ENCODE peak calls at places on chromosomes 12 and 14, in eight cellular contexts. S is activated T-cell treated with anti-CD3 and anti-CD28 coated beads, Interleukin-2, amount 50 U/mL, for 72 hours; B is right cardiac atrium; U is frontal cortex; W is tibial artery; M is COR-L47; V is nephron progenitor cell; Q is sciatic nerve. E is an unnamed sample.

GRCh38 chr14:105168496-105168978 is at the start of gene JAG2:
- DNase-seq in S (peak; percentile 47), B (peak; percentile 84), U (peak; percentile 80), W (no peak), M (peak; percentile 74), V (peak; percentile 66), Q (no peak), E (peak; percentile 49)

GRCh38 chr12:127083028-127083949 is 1183.7 kb upstream of the TMEM132C start:
- DNase-seq in S (peak; percentile 30), B (no peak), U (peak; percentile 29), W (no peak), M (peak; percentile 70), V (no peak), Q (no peak), E (peak; percentile 13)

GRCh38 chr14:53316504-53316903 is 163.4 kb upstream of the DDHD1 start:
- DNase-seq in S (no peak), B (peak; percentile 55), U (no peak), W (no peak), M (no peak), V (no peak), Q (no peak), E (no peak)

GRCh38 chr12:100721193-100721592 is 73.4 kb upstream of the ANO4 start:
- DNase-seq in S (no peak), B (no peak), U (no peak), W (no peak), M (no peak), V (no peak), Q (no peak), E (no peak)

GRCh38 chr12:54379401-54380201 is 4.9 kb downstream of the ZNF385A start:
- DNase-seq in S (peak; percentile 93), B (peak; percentile 97), U (peak; percentile 87), W (peak; percentile 93), M (peak; percentile 87), V (peak; percentile 97), Q (peak; percentile 96), E (peak; percentile 85)

GRCh38 chr12:24113701-24114100 is 164.2 kb upstream of the SOX5 start:
- DNase-seq in S (no peak), B (no peak), U (no peak), W (no peak), M (no peak), V (no peak), Q (no peak), E (no peak)

GRCh38 chr12:6697584-6698351 is 2.8 kb downstream of the PIANP start:
- DNase-seq in S (no peak), B (no peak), U (no peak), W (no peak), M (no peak), V (peak; percentile 44), Q (no peak), E (no peak)

GRCh38 chr12:90504806-90505205 is 450.2 kb downstream of the CCER1 start:
- DNase-seq in S (no peak), B (no peak), U (no peak), W (no peak), M (no peak), V (no peak), Q (no peak), E (no peak)

GRCh38 chr12:49546481-49546880 is 7.7 kb downstream of the KCNH3 start:
- DNase-seq in S (no peak), B (no peak), U (no peak), W (no peak), M (no peak), V (no peak), Q (no peak), E (no peak)